ENCODE peak calls at places on chromosome 18, in four cellular contexts. F is PC-3, N is neural progenitor cell, R is GM23338. H is an unnamed sample.

GRCh38 chr18:46833899-46834298 is 77.0 kb upstream of the ST8SIA5 start:
- DNase-seq in F (no peak), N (no peak), R (no peak), H (no peak)

GRCh38 chr18:23330423-23330822 is 122.7 kb upstream of the RIOK3 start:
- DNase-seq in F (no peak), N (no peak), R (no peak), H (no peak)

GRCh38 chr18:24683965-24684364 is 223.5 kb downstream of the HRH4 start:
- DNase-seq in F (peak; percentile 11), N (no peak), R (peak; percentile 69), H (peak; percentile 23)

GRCh38 chr18:62876106-62876505 is 160.8 kb downstream of the PHLPP1 start:
- DNase-seq in F (peak; percentile 34), N (no peak), R (no peak), H (no peak)

GRCh38 chr18:48563027-48563426 is 24.2 kb downstream of the CTIF start:
- DNase-seq in F (peak; percentile 39), N (no peak), R (no peak), H (peak; percentile 96)

GRCh38 chr18:60446821-60447220 is 74.2 kb upstream of the MC4R start:
- DNase-seq in F (no peak), N (peak; percentile 5), R (no peak), H (peak; percentile 61)

GRCh38 chr18:7272268-7273049 is 41.6 kb downstream of the LRRC30 start:
- DNase-seq in F (peak; percentile 88), N (peak; percentile 89), R (peak; percentile 89), H (peak; percentile 86)

GRCh38 chr18:66329716-66330115 is 274.2 kb downstream of the CDH19 start:
- DNase-seq in F (no peak), N (peak; percentile 9), R (no peak), H (no peak)

GRCh38 chr18:13513481-13513880 is 212.9 kb downstream of the FAM210A start:
- DNase-seq in F (no peak), N (no peak), R (no peak), H (no peak)

GRCh38 chr18:46893360-46893759 is 23.9 kb downstream of the PIAS2 start:
- DNase-seq in F (no peak), N (no peak), R (no peak), H (no peak)

GRCh38 chr18:43620936-43621335 is 343.6 kb upstream of the SYT4 start:
- DNase-seq in F (peak; percentile 50), N (peak; percentile 50), R (peak; percentile 62), H (peak; percentile 50)

GRCh38 chr18:54983041-54983686 is 23.9 kb upstream of the CCDC68 start:
- DNase-seq in F (peak; percentile 82), N (peak; percentile 68), R (peak; percentile 78), H (peak; percentile 76)

GRCh38 chr18:48153641-48154481 is 223.4 kb upstream of the SMAD2 start:
- DNase-seq in F (peak; percentile 68), N (no peak), R (no peak), H (peak; percentile 72)

GRCh38 chr18:26655614-26656400 is 107.5 kb upstream of the KCTD1 start:
- DNase-seq in F (peak; percentile 59), N (peak; percentile 76), R (peak; percentile 86), H (peak; percentile 75)

GRCh38 chr18:652131-652530 is 5.3 kb upstream of the TYMS start:
- DNase-seq in F (no peak), N (no peak), R (no peak), H (no peak)

GRCh38 chr18:29154196-29154757 is 977.3 kb upstream of the CDH2 start:
- DNase-seq in F (no peak), N (no peak), R (no peak), H (peak; percentile 71)

GRCh38 chr18:75220786-75221355 is 10.3 kb downstream of the TSHZ1 start:
- DNase-seq in F (no peak), N (no peak), R (no peak), H (no peak)
- H3K36me3 ChIP-seq in F (no peaks in the 10 kb centered on the region), N (no peaks in the 10 kb centered on the region), R (no peaks in the 10 kb centered on the region), H (no peaks in the 10 kb centered on the region)

GRCh38 chr18:2979027-2979570 is 33.8 kb downstream of the LPIN2 start:
- DNase-seq in F (no peak), N (no peak), R (no peak), H (peak; percentile 89)
- H3F3A ChIP-seq in F (peaks cover 8% of the 10 kb centered on the region), N (no peaks in the 10 kb centered on the region), R (no peaks in the 10 kb centered on the region), H (peaks cover 63% of the 10 kb centered on the region)

DNA sequence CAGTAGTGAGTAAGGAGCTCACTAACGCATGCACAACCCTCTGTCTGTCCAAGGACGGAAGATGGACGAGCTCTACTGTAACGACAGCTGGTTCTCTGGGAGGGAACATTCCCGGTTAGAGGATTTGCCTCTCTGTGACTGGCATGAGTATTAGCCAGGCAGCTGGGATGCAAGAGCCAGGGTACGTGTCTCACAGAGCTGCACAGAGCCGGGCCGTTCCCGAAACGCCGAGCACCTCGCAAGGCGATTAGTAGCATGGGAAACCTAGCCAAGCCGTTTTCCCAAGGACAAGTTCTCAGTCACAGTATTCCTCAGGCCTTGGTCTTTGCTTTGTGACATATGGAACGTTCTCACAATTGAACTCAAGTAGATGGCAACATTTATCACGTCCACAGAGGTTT is 94.7 kb downstream of the MTCL1 start:
- DNase-seq in F (no peak), N (no peak), R (peak; percentile 20), H (peak; percentile 91)
- H3K4me1 ChIP-seq in F (peaks cover 72% of the 10 kb centered on the region), N (peaks cover 31% of the 10 kb centered on the region), R (peaks cover 35% of the 10 kb centered on the region), H (peaks cover 62% of the 10 kb centered on the region)

GRCh38 chr18:58336605-58337004 is 292.3 kb downstream of the ALPK2 start:
- DNase-seq in F (no peak), N (no peak), R (no peak), H (peak; percentile 53)

GRCh38 chr18:58337688-58338087 is 291.2 kb downstream of the ALPK2 start:
- DNase-seq in F (no peak), N (no peak), R (no peak), H (no peak)

GRCh38 chr18:58337285-58337684 is 291.6 kb downstream of the ALPK2 start:
- DNase-seq in F (no peak), N (no peak), R (no peak), H (no peak)

GRCh38 chr18:58338141-58338540 is 290.8 kb downstream of the ALPK2 start:
- DNase-seq in F (no peak), N (no peak), R (no peak), H (no peak)

GRCh38 chr18:58338961-58339722 is 289.7 kb downstream of the ALPK2 start:
- DNase-seq in F (no peak), N (peak; percentile 75), R (peak; percentile 84), H (no peak)
- H3K36me3 ChIP-seq in F (peaks cover 21% of the 10 kb centered on the region), N (no peaks in the 10 kb centered on the region), R (no peaks in the 10 kb centered on the region), H (no peaks in the 10 kb centered on the region)

GRCh38 chr18:3603460-3604259 is 153.7 kb downstream of the TGIF1 start:
- DNase-seq in F (peak; percentile 94), N (peak; percentile 91), R (peak; percentile 94), H (peak; percentile 98)

GRCh38 chr18:3604260-3604625 is 154.3 kb downstream of the TGIF1 start:
- DNase-seq in F (no peak), N (peak; percentile 40), R (no peak), H (no peak)

GRCh38 chr18:3605562-3606443 is 155.8 kb downstream of the TGIF1 start:
- DNase-seq in F (peak; percentile 47), N (peak; percentile 19), R (peak; percentile 42), H (peak; percentile 80)

GRCh38 chr18:3607309-3608098 is 157.5 kb downstream of the TGIF1 start:
- DNase-seq in F (no peak), N (no peak), R (no peak), H (no peak)

GRCh38 chr18:3604626-3605408 is 154.8 kb downstream of the TGIF1 start:
- DNase-seq in F (peak; percentile 94), N (peak; percentile 39), R (peak; percentile 54), H (peak; percentile 94)
- H3F3A ChIP-seq in F (peaks cover 19% of the 10 kb centered on the region), N (peaks cover 60% of the 10 kb centered on the region), R (peaks cover 11% of the 10 kb centered on the region), H (peaks cover 65% of the 10 kb centered on the region)